ENCODE peak calls at places on chromosomes 6 and 20, in seven cellular contexts. One of them, this sample, is unnamed.

GRCh38 chr20:35462351-35462750 is 7.0 kb downstream of the CEP250 start:
- DNase-seq in effector memory CD8-positive, alpha-beta T cell: no peak
- DNase-seq in T-cell: no peak
- DNase-seq in uterus: no peak
- DNase-seq in naive thymus-derived CD4-positive, alpha-beta T cell: no peak
- DNase-seq in stimulated activated CD4-positive, alpha-beta T cell treated with anti-CD3 and anti-CD28 coated beads, Interleukin-1b, Interleukin-23, amount 100 ng/mL, for 4 hours: no peak
- DNase-seq in dorsolateral prefrontal cortex: no peak
- DNase-seq in this sample: no peak

GRCh38 chr6:139126255-139126654 is 8.6 kb upstream of the HECA start:
- DNase-seq in naive thymus-derived CD4-positive, alpha-beta T cell: no peak
- DNase-seq in uterus: no peak
- DNase-seq in T-cell: no peak
- DNase-seq in stimulated activated CD4-positive, alpha-beta T cell treated with anti-CD3 and anti-CD28 coated beads, Interleukin-1b, Interleukin-23, amount 100 ng/mL, for 4 hours: no peak
- DNase-seq in effector memory CD8-positive, alpha-beta T cell: no peak
- DNase-seq in dorsolateral prefrontal cortex: no peak
- DNase-seq in this sample: peak

GRCh38 chr6:25331085-25331685 is 52.0 kb downstream of the CARMIL1 start:
- DNase-seq in effector memory CD8-positive, alpha-beta T cell: no peak
- DNase-seq in naive thymus-derived CD4-positive, alpha-beta T cell: no peak
- DNase-seq in dorsolateral prefrontal cortex: no peak
- DNase-seq in uterus: no peak
- DNase-seq in stimulated activated CD4-positive, alpha-beta T cell treated with anti-CD3 and anti-CD28 coated beads, Interleukin-1b, Interleukin-23, amount 100 ng/mL, for 4 hours: no peak
- DNase-seq in T-cell: no peak
- DNase-seq in this sample: no peak

GRCh38 chr6:152828431-152828830 is 77.8 kb downstream of the VIP start:
- DNase-seq in effector memory CD8-positive, alpha-beta T cell: no peak
- DNase-seq in naive thymus-derived CD4-positive, alpha-beta T cell: no peak
- DNase-seq in uterus: no peak
- DNase-seq in dorsolateral prefrontal cortex: no peak
- DNase-seq in T-cell: no peak
- DNase-seq in stimulated activated CD4-positive, alpha-beta T cell treated with anti-CD3 and anti-CD28 coated beads, Interleukin-1b, Interleukin-23, amount 100 ng/mL, for 4 hours: no peak
- DNase-seq in this sample: no peak

GRCh38 chr20:58649288-58650180 is 1.5 kb upstream of the STX16 start:
- DNase-seq in stimulated activated CD4-positive, alpha-beta T cell treated with anti-CD3 and anti-CD28 coated beads, Interleukin-1b, Interleukin-23, amount 100 ng/mL, for 4 hours: peak
- DNase-seq in naive thymus-derived CD4-positive, alpha-beta T cell: no peak
- DNase-seq in uterus: no peak
- DNase-seq in effector memory CD8-positive, alpha-beta T cell: peak
- DNase-seq in dorsolateral prefrontal cortex: no peak
- DNase-seq in T-cell: no peak
- DNase-seq in this sample: no peak

GRCh38 chr6:39887692-39888450 is 46.4 kb downstream of the MOCS1 start:
- DNase-seq in T-cell: no peak
- DNase-seq in stimulated activated CD4-positive, alpha-beta T cell treated with anti-CD3 and anti-CD28 coated beads, Interleukin-1b, Interleukin-23, amount 100 ng/mL, for 4 hours: no peak
- DNase-seq in uterus: peak
- DNase-seq in effector memory CD8-positive, alpha-beta T cell: no peak
- DNase-seq in dorsolateral prefrontal cortex: peak
- DNase-seq in naive thymus-derived CD4-positive, alpha-beta T cell: no peak
- DNase-seq in this sample: peak

GRCh38 chr6:13765570-13765969 is 48.8 kb downstream of the MCUR1 start:
- DNase-seq in dorsolateral prefrontal cortex: no peak
- DNase-seq in effector memory CD8-positive, alpha-beta T cell: no peak
- DNase-seq in uterus: no peak
- DNase-seq in T-cell: no peak
- DNase-seq in stimulated activated CD4-positive, alpha-beta T cell treated with anti-CD3 and anti-CD28 coated beads, Interleukin-1b, Interleukin-23, amount 100 ng/mL, for 4 hours: no peak
- DNase-seq in naive thymus-derived CD4-positive, alpha-beta T cell: no peak
- DNase-seq in this sample: no peak

GRCh38 chr20:13338999-13339411 is 117.9 kb downstream of the ISM1 start:
- DNase-seq in dorsolateral prefrontal cortex: no peak
- DNase-seq in effector memory CD8-positive, alpha-beta T cell: no peak
- DNase-seq in uterus: no peak
- DNase-seq in naive thymus-derived CD4-positive, alpha-beta T cell: no peak
- DNase-seq in T-cell: no peak
- DNase-seq in stimulated activated CD4-positive, alpha-beta T cell treated with anti-CD3 and anti-CD28 coated beads, Interleukin-1b, Interleukin-23, amount 100 ng/mL, for 4 hours: no peak
- DNase-seq in this sample: no peak

GRCh38 chr20:9609892-9610502 is 95.6 kb downstream of the LAMP5 start:
- DNase-seq in T-cell: no peak
- DNase-seq in effector memory CD8-positive, alpha-beta T cell: no peak
- DNase-seq in dorsolateral prefrontal cortex: no peak
- DNase-seq in stimulated activated CD4-positive, alpha-beta T cell treated with anti-CD3 and anti-CD28 coated beads, Interleukin-1b, Interleukin-23, amount 100 ng/mL, for 4 hours: peak
- DNase-seq in naive thymus-derived CD4-positive, alpha-beta T cell: no peak
- DNase-seq in uterus: peak
- DNase-seq in this sample: peak

GRCh38 chr6:53735896-53736295 is 58.9 kb upstream of the LRRC1 start:
- DNase-seq in uterus: no peak
- DNase-seq in effector memory CD8-positive, alpha-beta T cell: peak
- DNase-seq in naive thymus-derived CD4-positive, alpha-beta T cell: no peak
- DNase-seq in T-cell: no peak
- DNase-seq in dorsolateral prefrontal cortex: no peak
- DNase-seq in stimulated activated CD4-positive, alpha-beta T cell treated with anti-CD3 and anti-CD28 coated beads, Interleukin-1b, Interleukin-23, amount 100 ng/mL, for 4 hours: no peak
- DNase-seq in this sample: no peak

GRCh38 chr20:46349742-46350056 is 41.4 kb upstream of the CDH22 start:
- DNase-seq in dorsolateral prefrontal cortex: no peak
- DNase-seq in effector memory CD8-positive, alpha-beta T cell: no peak
- DNase-seq in uterus: no peak
- DNase-seq in T-cell: no peak
- DNase-seq in naive thymus-derived CD4-positive, alpha-beta T cell: no peak
- DNase-seq in stimulated activated CD4-positive, alpha-beta T cell treated with anti-CD3 and anti-CD28 coated beads, Interleukin-1b, Interleukin-23, amount 100 ng/mL, for 4 hours: no peak
- DNase-seq in this sample: no peak

GRCh38 chr6:135568366-135568765 is 70.8 kb upstream of the AHI1 start:
- DNase-seq in dorsolateral prefrontal cortex: no peak
- DNase-seq in T-cell: peak
- DNase-seq in naive thymus-derived CD4-positive, alpha-beta T cell: peak
- DNase-seq in effector memory CD8-positive, alpha-beta T cell: peak
- DNase-seq in stimulated activated CD4-positive, alpha-beta T cell treated with anti-CD3 and anti-CD28 coated beads, Interleukin-1b, Interleukin-23, amount 100 ng/mL, for 4 hours: no peak
- DNase-seq in uterus: peak
- DNase-seq in this sample: no peak

GRCh38 chr6:155158044-155158843 is 105.6 kb upstream of the CLDN20 start:
- DNase-seq in uterus: no peak
- DNase-seq in naive thymus-derived CD4-positive, alpha-beta T cell: no peak
- DNase-seq in effector memory CD8-positive, alpha-beta T cell: no peak
- DNase-seq in stimulated activated CD4-positive, alpha-beta T cell treated with anti-CD3 and anti-CD28 coated beads, Interleukin-1b, Interleukin-23, amount 100 ng/mL, for 4 hours: no peak
- DNase-seq in dorsolateral prefrontal cortex: no peak
- DNase-seq in T-cell: no peak
- DNase-seq in this sample: no peak

GRCh38 chr6:82283771-82284420 is 36.4 kb upstream of the IBTK start:
- DNase-seq in effector memory CD8-positive, alpha-beta T cell: no peak
- DNase-seq in T-cell: no peak
- DNase-seq in stimulated activated CD4-positive, alpha-beta T cell treated with anti-CD3 and anti-CD28 coated beads, Interleukin-1b, Interleukin-23, amount 100 ng/mL, for 4 hours: no peak
- DNase-seq in naive thymus-derived CD4-positive, alpha-beta T cell: no peak
- DNase-seq in uterus: no peak
- DNase-seq in dorsolateral prefrontal cortex: no peak
- DNase-seq in this sample: no peak

GRCh38 chr20:17935186-17935585 is 33.4 kb downstream of the SNX5 start:
- DNase-seq in stimulated activated CD4-positive, alpha-beta T cell treated with anti-CD3 and anti-CD28 coated beads, Interleukin-1b, Interleukin-23, amount 100 ng/mL, for 4 hours: no peak
- DNase-seq in naive thymus-derived CD4-positive, alpha-beta T cell: no peak
- DNase-seq in dorsolateral prefrontal cortex: no peak
- DNase-seq in effector memory CD8-positive, alpha-beta T cell: no peak
- DNase-seq in uterus: no peak
- DNase-seq in T-cell: no peak
- DNase-seq in this sample: no peak

GRCh38 chr20:45834797-45835161 is 1.2 kb downstream of the SNX21 start:
- DNase-seq in uterus: no peak
- DNase-seq in dorsolateral prefrontal cortex: no peak
- DNase-seq in T-cell: no peak
- DNase-seq in naive thymus-derived CD4-positive, alpha-beta T cell: no peak
- DNase-seq in effector memory CD8-positive, alpha-beta T cell: no peak
- DNase-seq in stimulated activated CD4-positive, alpha-beta T cell treated with anti-CD3 and anti-CD28 coated beads, Interleukin-1b, Interleukin-23, amount 100 ng/mL, for 4 hours: no peak
- DNase-seq in this sample: no peak

GRCh38 chr20:50607436-50607835 is 83.9 kb downstream of the RIPOR3 start:
- DNase-seq in effector memory CD8-positive, alpha-beta T cell: no peak
- DNase-seq in T-cell: no peak
- DNase-seq in dorsolateral prefrontal cortex: no peak
- DNase-seq in naive thymus-derived CD4-positive, alpha-beta T cell: no peak
- DNase-seq in uterus: no peak
- DNase-seq in stimulated activated CD4-positive, alpha-beta T cell treated with anti-CD3 and anti-CD28 coated beads, Interleukin-1b, Interleukin-23, amount 100 ng/mL, for 4 hours: no peak
- DNase-seq in this sample: no peak

GRCh38 chr20:43590036-43590391 is 723 bp upstream of the IFT52 start:
- DNase-seq in uterus: peak
- DNase-seq in effector memory CD8-positive, alpha-beta T cell: peak
- DNase-seq in naive thymus-derived CD4-positive, alpha-beta T cell: no peak
- DNase-seq in T-cell: no peak
- DNase-seq in stimulated activated CD4-positive, alpha-beta T cell treated with anti-CD3 and anti-CD28 coated beads, Interleukin-1b, Interleukin-23, amount 100 ng/mL, for 4 hours: no peak
- DNase-seq in dorsolateral prefrontal cortex: no peak
- DNase-seq in this sample: no peak

GRCh38 chr6:150517175-150517574 is 82.5 kb upstream of the PLEKHG1 start:
- DNase-seq in effector memory CD8-positive, alpha-beta T cell: no peak
- DNase-seq in stimulated activated CD4-positive, alpha-beta T cell treated with anti-CD3 and anti-CD28 coated beads, Interleukin-1b, Interleukin-23, amount 100 ng/mL, for 4 hours: no peak
- DNase-seq in naive thymus-derived CD4-positive, alpha-beta T cell: no peak
- DNase-seq in dorsolateral prefrontal cortex: no peak
- DNase-seq in uterus: no peak
- DNase-seq in T-cell: no peak
- DNase-seq in this sample: no peak

GRCh38 chr6:109428889-109429477 is 11.4 kb downstream of the PPIL6 start:
- DNase-seq in T-cell: no peak
- DNase-seq in effector memory CD8-positive, alpha-beta T cell: no peak
- DNase-seq in naive thymus-derived CD4-positive, alpha-beta T cell: no peak
- DNase-seq in dorsolateral prefrontal cortex: no peak
- DNase-seq in uterus: no peak
- DNase-seq in stimulated activated CD4-positive, alpha-beta T cell treated with anti-CD3 and anti-CD28 coated beads, Interleukin-1b, Interleukin-23, amount 100 ng/mL, for 4 hours: no peak
- DNase-seq in this sample: no peak

GRCh38 chr6:70396796-70397729 is 16.2 kb upstream of the FAM135A start:
- DNase-seq in effector memory CD8-positive, alpha-beta T cell: no peak
- DNase-seq in naive thymus-derived CD4-positive, alpha-beta T cell: no peak
- DNase-seq in stimulated activated CD4-positive, alpha-beta T cell treated with anti-CD3 and anti-CD28 coated beads, Interleukin-1b, Interleukin-23, amount 100 ng/mL, for 4 hours: no peak
- DNase-seq in T-cell: no peak
- DNase-seq in uterus: no peak
- DNase-seq in dorsolateral prefrontal cortex: no peak
- DNase-seq in this sample: no peak

GRCh38 chr6:138044458-138044857 is 62.8 kb downstream of the PERP start:
- DNase-seq in dorsolateral prefrontal cortex: no peak
- DNase-seq in stimulated activated CD4-positive, alpha-beta T cell treated with anti-CD3 and anti-CD28 coated beads, Interleukin-1b, Interleukin-23, amount 100 ng/mL, for 4 hours: no peak
- DNase-seq in T-cell: no peak
- DNase-seq in effector memory CD8-positive, alpha-beta T cell: no peak
- DNase-seq in uterus: no peak
- DNase-seq in naive thymus-derived CD4-positive, alpha-beta T cell: no peak
- DNase-seq in this sample: no peak

GRCh38 chr20:24705486-24705885 is 236.1 kb downstream of the SYNDIG1 start:
- DNase-seq in T-cell: no peak
- DNase-seq in dorsolateral prefrontal cortex: no peak
- DNase-seq in uterus: no peak
- DNase-seq in stimulated activated CD4-positive, alpha-beta T cell treated with anti-CD3 and anti-CD28 coated beads, Interleukin-1b, Interleukin-23, amount 100 ng/mL, for 4 hours: no peak
- DNase-seq in effector memory CD8-positive, alpha-beta T cell: no peak
- DNase-seq in naive thymus-derived CD4-positive, alpha-beta T cell: no peak
- DNase-seq in this sample: no peak

GRCh38 chr6:130680118-130680517 is 147.1 kb upstream of the SMLR1 start:
- DNase-seq in effector memory CD8-positive, alpha-beta T cell: no peak
- DNase-seq in uterus: no peak
- DNase-seq in T-cell: no peak
- DNase-seq in naive thymus-derived CD4-positive, alpha-beta T cell: no peak
- DNase-seq in stimulated activated CD4-positive, alpha-beta T cell treated with anti-CD3 and anti-CD28 coated beads, Interleukin-1b, Interleukin-23, amount 100 ng/mL, for 4 hours: no peak
- DNase-seq in dorsolateral prefrontal cortex: no peak
- DNase-seq in this sample: no peak

GRCh38 chr20:18225652-18226051 is 62.7 kb upstream of the ZNF133 start:
- DNase-seq in uterus: no peak
- DNase-seq in naive thymus-derived CD4-positive, alpha-beta T cell: no peak
- DNase-seq in dorsolateral prefrontal cortex: no peak
- DNase-seq in effector memory CD8-positive, alpha-beta T cell: no peak
- DNase-seq in T-cell: no peak
- DNase-seq in stimulated activated CD4-positive, alpha-beta T cell treated with anti-CD3 and anti-CD28 coated beads, Interleukin-1b, Interleukin-23, amount 100 ng/mL, for 4 hours: no peak
- DNase-seq in this sample: no peak

GRCh38 chr6:110537208-110538123 is 61.1 kb upstream of the SLC22A16 start:
- DNase-seq in dorsolateral prefrontal cortex: no peak
- DNase-seq in uterus: no peak
- DNase-seq in stimulated activated CD4-positive, alpha-beta T cell treated with anti-CD3 and anti-CD28 coated beads, Interleukin-1b, Interleukin-23, amount 100 ng/mL, for 4 hours: no peak
- DNase-seq in naive thymus-derived CD4-positive, alpha-beta T cell: no peak
- DNase-seq in T-cell: no peak
- DNase-seq in effector memory CD8-positive, alpha-beta T cell: no peak
- DNase-seq in this sample: no peak

This sample was measured in tibial nerve.